ENCODE peak calls at places on chromosomes 16 and 17, in four cellular contexts. N, Q, Y and L are unnamed samples.

GRCh38 chr17:45087978-45088377 is 26.9 kb downstream of the NMT1 start:
- DNase-seq in N (no peak), Q (no peak), Y (no peak), L (no peak)

GRCh38 chr16:83996481-83997252 is 28.6 kb downstream of the NECAB2 start:
- DNase-seq in N (no peak), Q (peak), Y (no peak), L (no peak)

GRCh38 chr17:15171433-15172047 is 93.6 kb downstream of the PMP22 start:
- DNase-seq in N (no peak), Q (peak), Y (peak), L (peak)

GRCh38 chr17:34135841-34136240 is 119.2 kb upstream of the CCL2 start:
- DNase-seq in N (no peak), Q (no peak), Y (no peak), L (no peak)

GRCh38 chr17:75635610-75636202 is 2.5 kb downstream of the SMIM5 start:
- DNase-seq in N (no peak), Q (no peak), Y (no peak), L (no peak)

GRCh38 chr16:3188925-3189825 is 1.2 kb downstream of the OR1F1 start:
- DNase-seq in N (no peak), Q (peak), Y (peak), L (no peak)

GRCh38 chr17:7260601-7261376 is 1.5 kb downstream of the CLDN7 start:
- DNase-seq in N (no peak), Q (no peak), Y (no peak), L (no peak)

GRCh38 chr17:40015005-40015997 is at the start of gene CSF3:
- DNase-seq in N (no peak), Q (no peak), Y (peak), L (no peak)

GRCh38 chr17:61731330-61731729 is 132.0 kb downstream of the BRIP1 start:
- DNase-seq in N (no peak), Q (no peak), Y (no peak), L (no peak)

GRCh38 chr16:19549688-19550087 is 5.8 kb upstream of the VPS35L start:
- DNase-seq in N (no peak), Q (no peak), Y (no peak), L (no peak)

GRCh38 chr17:28563475-28563874 is 7.8 kb downstream of the PIGS start:
- DNase-seq in N (no peak), Q (no peak), Y (peak), L (no peak)

GRCh38 chr17:5225668-5226457 is 8.8 kb downstream of the SCIMP start:
- DNase-seq in N (peak), Q (no peak), Y (no peak), L (no peak)

GRCh38 chr17:62592305-62593099 is 35.0 kb upstream of the MRC2 start:
- DNase-seq in N (no peak), Q (no peak), Y (no peak), L (no peak)

GRCh38 chr16:69626256-69626655 is 60.5 kb downstream of the NFAT5 start:
- DNase-seq in N (no peak), Q (peak), Y (no peak), L (no peak)

GRCh38 chr16:24848065-24848464 is 2.3 kb downstream of the SLC5A11 start:
- DNase-seq in N (no peak), Q (no peak), Y (no peak), L (no peak)

GRCh38 chr17:3535253-3535995 is 22.2 kb downstream of the TRPV3 start:
- DNase-seq in N (no peak), Q (peak), Y (no peak), L (peak)

GRCh38 chr16:80968386-80969113 is 38.1 kb downstream of the CMC2 start:
- DNase-seq in N (no peak), Q (no peak), Y (no peak), L (no peak)

GRCh38 chr16:27109666-27110523 is 43.2 kb downstream of the C16orf82 start:
- DNase-seq in N (no peak), Q (peak), Y (peak), L (peak)

GRCh38 chr17:46771601-46772012 is 46.9 kb downstream of the WNT3 start:
- DNase-seq in N (no peak), Q (peak), Y (no peak), L (no peak)

GRCh38 chr17:50153650-50154575 is 3.4 kb upstream of the PPP1R9B start:
- DNase-seq in N (no peak), Q (peak), Y (no peak), L (no peak)

GRCh38 chr16:56423584-56424403 is 1.6 kb downstream of the AMFR start:
- DNase-seq in N (peak), Q (no peak), Y (peak), L (no peak)

GRCh38 chr17:1440921-1441320 is 15.1 kb downstream of the CRK start:
- DNase-seq in N (no peak), Q (no peak), Y (no peak), L (no peak)

GRCh38 chr16:78283668-78284251 is 184.3 kb downstream of the WWOX start:
- DNase-seq in N (no peak), Q (no peak), Y (no peak), L (no peak)

GRCh38 chr16:9351440-9351839 is 260.0 kb downstream of the HAPSTR1 start:
- DNase-seq in N (no peak), Q (no peak), Y (no peak), L (no peak)

GRCh38 chr17:74361613-74362391 is at the start of gene BTBD17:
- DNase-seq in N (no peak), Q (peak), Y (peak), L (peak)

GRCh38 chr16:78177927-78178326 is 78.5 kb downstream of the WWOX start:
- DNase-seq in N (no peak), Q (no peak), Y (peak), L (no peak)

GRCh38 chr17:34858941-34859562 is 102.2 kb downstream of the CCT6B start:
- DNase-seq in N (no peak), Q (no peak), Y (no peak), L (no peak)

GRCh38 chr16:3468501-3468900 is 25.0 kb downstream of the NAA60 start:
- DNase-seq in N (no peak), Q (no peak), Y (no peak), L (no peak)

GRCh38 chr16:46886764-46887523 is 2.8 kb downstream of the GPT2 start:
- DNase-seq in N (no peak), Q (no peak), Y (no peak), L (no peak)

GRCh38 chr16:22898874-22899348 is 84.9 kb downstream of the HS3ST2 start:
- DNase-seq in N (peak), Q (peak), Y (peak), L (peak)

GRCh38 chr16:51951668-51952298 is 595.2 kb downstream of the TOX3 start:
- DNase-seq in N (no peak), Q (no peak), Y (no peak), L (peak)

GRCh38 chr16:74071996-74072559 is 224.5 kb upstream of the PSMD7 start:
- DNase-seq in N (no peak), Q (no peak), Y (no peak), L (no peak)

GRCh38 chr16:70711211-70711978 is 25.5 kb upstream of the MTSS2 start:
- DNase-seq in N (no peak), Q (no peak), Y (peak), L (no peak)

GRCh38 chr17:72311004-72311403 is 190.2 kb downstream of the SOX9 start:
- DNase-seq in N (peak), Q (no peak), Y (no peak), L (no peak)
- TF ChIP-seq CBX5 in N (peak), Q (no peak), Y (no peak), L (no peak)

DNA sequence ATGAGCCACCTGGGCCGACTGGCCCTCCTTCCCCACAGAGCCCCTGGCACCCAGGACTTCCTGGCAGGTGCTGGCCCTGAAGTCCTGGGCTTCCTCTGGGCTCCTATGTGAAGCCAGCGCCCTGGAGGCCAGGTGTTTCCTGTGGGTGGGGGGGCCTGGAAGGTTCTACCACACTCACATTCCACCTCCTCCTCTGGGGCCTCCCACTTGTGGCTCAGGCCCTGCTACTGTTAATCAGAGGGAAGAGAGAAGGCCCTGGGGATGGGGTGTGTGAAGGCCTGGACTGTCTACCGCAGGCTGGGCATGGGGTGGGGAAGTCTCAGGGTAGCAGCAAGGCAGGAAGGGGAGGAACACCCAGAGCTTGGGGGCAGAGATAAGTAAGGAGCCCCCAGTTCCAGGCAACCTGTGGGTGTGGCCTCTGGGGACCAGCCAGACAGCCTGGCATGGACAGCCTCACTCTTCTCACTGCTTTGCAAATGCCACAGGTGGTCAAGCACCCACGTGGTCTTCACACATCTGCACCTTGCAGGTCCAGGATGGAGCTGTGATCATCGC is 111.9 kb upstream of the TNRC6C start:
- DNase-seq in N (no peak), Q (no peak), Y (no peak), L (no peak)
- TF ChIP-seq CBX5 in N (no peak), Q (no peak), Y (no peak), L (no peak)

DNA sequence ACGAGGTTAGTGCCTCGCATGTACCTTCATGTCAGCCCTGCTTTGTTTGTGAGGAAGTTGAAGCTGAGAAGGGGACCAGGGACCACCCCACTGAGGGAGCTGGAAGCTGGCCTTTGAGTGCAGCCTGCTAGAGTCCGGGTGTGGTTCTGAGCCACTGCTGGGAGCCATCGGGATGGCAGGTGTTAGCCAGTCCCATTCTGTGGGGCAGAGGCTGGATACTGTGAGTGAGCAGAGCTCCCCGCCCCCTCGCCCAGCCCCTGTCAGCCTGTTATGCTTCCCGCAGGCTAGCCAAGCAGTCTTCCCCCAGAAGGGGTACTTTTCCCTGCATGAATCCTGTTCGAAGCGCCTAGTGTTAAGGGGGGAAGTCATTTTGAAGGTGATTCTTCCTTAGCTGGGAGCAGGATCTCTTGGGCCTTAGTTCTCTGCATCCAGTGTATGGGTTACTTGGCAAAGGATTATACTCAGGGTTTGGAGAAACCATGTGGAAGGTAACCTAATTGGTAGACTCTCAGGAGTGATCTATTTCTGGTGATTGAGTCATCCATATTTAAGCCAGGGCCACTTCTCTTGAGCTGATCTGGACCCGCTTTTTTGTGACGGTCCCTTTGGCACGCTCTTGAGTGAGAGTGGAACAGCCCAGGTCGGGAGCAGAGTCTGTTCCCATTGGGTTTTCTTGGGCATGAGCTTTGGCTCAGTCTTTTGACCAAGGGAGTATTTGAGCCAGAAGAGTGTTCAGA is 23.8 kb downstream of the AKAP1 start:
- DNase-seq in N (no peak), Q (no peak), Y (no peak), L (no peak)
- TF ChIP-seq CBX5 in N (no peak), Q (no peak), Y (no peak), L (no peak)

GRCh38 chr16:66256919-66257318 is 109.6 kb upstream of the CDH5 start:
- DNase-seq in N (no peak), Q (no peak), Y (no peak), L (no peak)
- TF ChIP-seq CBX5 in N (no peak), Q (no peak), Y (no peak), L (no peak)

DNA sequence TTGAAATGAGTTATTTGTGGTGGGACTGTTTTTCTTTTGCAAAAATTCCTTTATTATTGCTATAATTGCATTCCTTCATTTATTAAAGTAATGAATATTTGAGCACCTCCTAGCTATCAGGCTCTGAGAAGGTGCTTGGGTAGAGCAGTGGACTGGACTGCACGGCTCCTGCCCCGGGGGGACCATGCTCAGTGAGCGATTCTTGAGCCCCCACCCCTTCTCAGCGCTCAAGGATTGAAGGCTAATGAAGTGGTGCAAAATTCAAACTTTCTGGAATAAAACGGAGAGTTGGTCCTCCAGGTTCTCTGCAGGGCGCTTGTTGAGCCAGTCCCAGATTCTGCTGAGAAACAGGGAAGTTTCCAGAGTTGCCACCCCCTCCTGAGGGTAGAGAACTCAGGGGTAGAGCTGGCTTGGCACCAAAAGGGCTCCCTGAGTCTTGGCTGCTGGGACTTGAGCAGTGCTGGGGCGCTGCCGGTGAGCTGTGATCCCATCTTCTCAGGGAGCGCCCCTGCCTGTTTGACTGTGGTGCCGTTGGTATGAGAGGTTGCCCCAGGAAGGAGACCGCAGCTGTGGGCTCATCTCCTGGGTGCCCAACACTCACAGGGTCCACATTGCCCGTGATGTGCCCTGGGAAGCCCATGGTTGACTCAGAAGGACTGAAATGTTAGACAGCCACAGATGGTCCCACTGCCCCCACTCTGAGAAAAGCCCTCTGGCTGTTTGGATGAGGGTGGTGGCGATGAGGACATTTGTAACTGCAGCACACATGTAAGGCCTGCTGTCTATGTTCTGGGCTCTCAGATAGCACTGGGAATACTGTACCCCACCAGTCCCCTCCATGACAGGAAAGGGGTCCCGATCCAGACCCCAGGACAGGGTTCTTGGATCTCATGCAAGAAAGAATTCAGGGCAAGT is 20.0 kb downstream of the KSR1 start:
- DNase-seq in N (no peak), Q (no peak), Y (no peak), L (no peak)
- TF ChIP-seq CBX5 in N (no peak), Q (no peak), Y (no peak), L (no peak)